ENCODE peak calls at places on chromosomes 6 and 20, in four cellular contexts. One of them, this sample, is unnamed.
A peak's percentile ranks its signal among the peaks of the same experiment; 100 is the strongest.

GRCh38 chr6:81894788-81895221 is 142.3 kb upstream of the TENT5A start:
- DNase-seq in stimulated activated CD8-positive, alpha-beta memory T cell treated with anti-CD3 and anti-CD28 coated beads, Interleukin-7, amount 100 ng/mL, for 1 hour: no peak
- DNase-seq in esophagus squamous epithelium: no peak
- DNase-seq in nucleus accumbens: peak; percentile 69
- DNase-seq in this sample: no peak

GRCh38 chr6:155561262-155561970 is 105.8 kb upstream of the NOX3 start:
- DNase-seq in stimulated activated CD8-positive, alpha-beta memory T cell treated with anti-CD3 and anti-CD28 coated beads, Interleukin-7, amount 100 ng/mL, for 1 hour: no peak
- DNase-seq in esophagus squamous epithelium: no peak
- DNase-seq in nucleus accumbens: no peak
- DNase-seq in this sample: no peak

GRCh38 chr6:41021832-41022231 is 17.2 kb downstream of the UNC5CL start:
- DNase-seq in stimulated activated CD8-positive, alpha-beta memory T cell treated with anti-CD3 and anti-CD28 coated beads, Interleukin-7, amount 100 ng/mL, for 1 hour: no peak
- DNase-seq in esophagus squamous epithelium: no peak
- DNase-seq in nucleus accumbens: no peak
- DNase-seq in this sample: peak; percentile 61

GRCh38 chr20:37363221-37364012 is 17.5 kb downstream of the SRC start:
- DNase-seq in stimulated activated CD8-positive, alpha-beta memory T cell treated with anti-CD3 and anti-CD28 coated beads, Interleukin-7, amount 100 ng/mL, for 1 hour: no peak
- DNase-seq in esophagus squamous epithelium: no peak
- DNase-seq in nucleus accumbens: no peak
- DNase-seq in this sample: no peak

GRCh38 chr6:46044876-46045617 is 29.4 kb upstream of the CLIC5 start:
- DNase-seq in stimulated activated CD8-positive, alpha-beta memory T cell treated with anti-CD3 and anti-CD28 coated beads, Interleukin-7, amount 100 ng/mL, for 1 hour: no peak
- DNase-seq in esophagus squamous epithelium: no peak
- DNase-seq in nucleus accumbens: no peak
- DNase-seq in this sample: peak; percentile 58

GRCh38 chr6:154993026-154993425 is 2.1 kb upstream of the TIAM2 start:
- DNase-seq in stimulated activated CD8-positive, alpha-beta memory T cell treated with anti-CD3 and anti-CD28 coated beads, Interleukin-7, amount 100 ng/mL, for 1 hour: no peak
- DNase-seq in esophagus squamous epithelium: no peak
- DNase-seq in nucleus accumbens: no peak
- DNase-seq in this sample: no peak

GRCh38 chr20:63667858-63668257 is 9.7 kb downstream of the RTEL1 start:
- DNase-seq in stimulated activated CD8-positive, alpha-beta memory T cell treated with anti-CD3 and anti-CD28 coated beads, Interleukin-7, amount 100 ng/mL, for 1 hour: no peak
- DNase-seq in esophagus squamous epithelium: no peak
- DNase-seq in nucleus accumbens: no peak
- DNase-seq in this sample: no peak

GRCh38 chr6:7604003-7604402 is 14.0 kb downstream of the SNRNP48 start:
- DNase-seq in stimulated activated CD8-positive, alpha-beta memory T cell treated with anti-CD3 and anti-CD28 coated beads, Interleukin-7, amount 100 ng/mL, for 1 hour: no peak
- DNase-seq in esophagus squamous epithelium: no peak
- DNase-seq in nucleus accumbens: no peak
- DNase-seq in this sample: no peak

GRCh38 chr6:140052757-140053729 is 678.6 kb upstream of the CITED2 start:
- DNase-seq in stimulated activated CD8-positive, alpha-beta memory T cell treated with anti-CD3 and anti-CD28 coated beads, Interleukin-7, amount 100 ng/mL, for 1 hour: no peak
- DNase-seq in esophagus squamous epithelium: no peak
- DNase-seq in nucleus accumbens: no peak
- DNase-seq in this sample: no peak

GRCh38 chr6:31114540-31114876 is at the start of gene PSORS1C1:
- DNase-seq in stimulated activated CD8-positive, alpha-beta memory T cell treated with anti-CD3 and anti-CD28 coated beads, Interleukin-7, amount 100 ng/mL, for 1 hour: no peak
- DNase-seq in esophagus squamous epithelium: no peak
- DNase-seq in nucleus accumbens: no peak
- DNase-seq in this sample: peak; percentile 91

GRCh38 chr6:109118337-109118736 is 23.0 kb downstream of the CEP57L1 start:
- DNase-seq in stimulated activated CD8-positive, alpha-beta memory T cell treated with anti-CD3 and anti-CD28 coated beads, Interleukin-7, amount 100 ng/mL, for 1 hour: no peak
- DNase-seq in esophagus squamous epithelium: no peak
- DNase-seq in nucleus accumbens: no peak
- DNase-seq in this sample: no peak

GRCh38 chr20:51712501-51713212 is 55.5 kb downstream of the ATP9A start:
- DNase-seq in stimulated activated CD8-positive, alpha-beta memory T cell treated with anti-CD3 and anti-CD28 coated beads, Interleukin-7, amount 100 ng/mL, for 1 hour: no peak
- DNase-seq in esophagus squamous epithelium: no peak
- DNase-seq in nucleus accumbens: no peak
- DNase-seq in this sample: peak; percentile 29

GRCh38 chr20:48041078-48041780 is 255.9 kb upstream of the SULF2 start:
- DNase-seq in stimulated activated CD8-positive, alpha-beta memory T cell treated with anti-CD3 and anti-CD28 coated beads, Interleukin-7, amount 100 ng/mL, for 1 hour: no peak
- DNase-seq in esophagus squamous epithelium: no peak
- DNase-seq in nucleus accumbens: no peak
- DNase-seq in this sample: no peak

GRCh38 chr6:46900266-46900665 is 21.5 kb downstream of the ADGRF5 start:
- DNase-seq in stimulated activated CD8-positive, alpha-beta memory T cell treated with anti-CD3 and anti-CD28 coated beads, Interleukin-7, amount 100 ng/mL, for 1 hour: no peak
- DNase-seq in esophagus squamous epithelium: no peak
- DNase-seq in nucleus accumbens: no peak
- DNase-seq in this sample: no peak

GRCh38 chr6:98841114-98841513 is 6.7 kb downstream of the POU3F2 start:
- DNase-seq in stimulated activated CD8-positive, alpha-beta memory T cell treated with anti-CD3 and anti-CD28 coated beads, Interleukin-7, amount 100 ng/mL, for 1 hour: no peak
- DNase-seq in esophagus squamous epithelium: no peak
- DNase-seq in nucleus accumbens: no peak
- DNase-seq in this sample: no peak

GRCh38 chr6:45801471-45802289 is 214.0 kb downstream of the CLIC5 start:
- DNase-seq in stimulated activated CD8-positive, alpha-beta memory T cell treated with anti-CD3 and anti-CD28 coated beads, Interleukin-7, amount 100 ng/mL, for 1 hour: no peak
- DNase-seq in esophagus squamous epithelium: no peak
- DNase-seq in nucleus accumbens: no peak
- DNase-seq in this sample: no peak

GRCh38 chr6:70667256-70667710 is 400 bp upstream of the SMAP1 start:
- DNase-seq in stimulated activated CD8-positive, alpha-beta memory T cell treated with anti-CD3 and anti-CD28 coated beads, Interleukin-7, amount 100 ng/mL, for 1 hour: no peak
- DNase-seq in esophagus squamous epithelium: no peak
- DNase-seq in nucleus accumbens: no peak
- DNase-seq in this sample: peak; percentile 12

GRCh38 chr6:108156180-108156937 is 9.5 kb upstream of the NR2E1 start:
- DNase-seq in stimulated activated CD8-positive, alpha-beta memory T cell treated with anti-CD3 and anti-CD28 coated beads, Interleukin-7, amount 100 ng/mL, for 1 hour: no peak
- DNase-seq in esophagus squamous epithelium: no peak
- DNase-seq in nucleus accumbens: no peak
- DNase-seq in this sample: peak; percentile 47

GRCh38 chr20:5614506-5614905 is 135.7 kb upstream of the SHLD1 start:
- DNase-seq in stimulated activated CD8-positive, alpha-beta memory T cell treated with anti-CD3 and anti-CD28 coated beads, Interleukin-7, amount 100 ng/mL, for 1 hour: no peak
- DNase-seq in esophagus squamous epithelium: no peak
- DNase-seq in nucleus accumbens: no peak
- DNase-seq in this sample: no peak

GRCh38 chr6:47690791-47691190 is 7.6 kb upstream of the ADGRF4 start:
- DNase-seq in stimulated activated CD8-positive, alpha-beta memory T cell treated with anti-CD3 and anti-CD28 coated beads, Interleukin-7, amount 100 ng/mL, for 1 hour: no peak
- DNase-seq in esophagus squamous epithelium: no peak
- DNase-seq in nucleus accumbens: no peak
- DNase-seq in this sample: no peak

GRCh38 chr6:12014027-12014872 is 2.1 kb downstream of the HIVEP1 start:
- DNase-seq in stimulated activated CD8-positive, alpha-beta memory T cell treated with anti-CD3 and anti-CD28 coated beads, Interleukin-7, amount 100 ng/mL, for 1 hour: no peak
- DNase-seq in esophagus squamous epithelium: no peak
- DNase-seq in nucleus accumbens: no peak
- DNase-seq in this sample: no peak

GRCh38 chr20:43681468-43681942 is 14.6 kb downstream of the MYBL2 start:
- DNase-seq in stimulated activated CD8-positive, alpha-beta memory T cell treated with anti-CD3 and anti-CD28 coated beads, Interleukin-7, amount 100 ng/mL, for 1 hour: no peak
- DNase-seq in esophagus squamous epithelium: no peak
- DNase-seq in nucleus accumbens: no peak
- DNase-seq in this sample: no peak

GRCh38 chr6:26249709-26249958 is 115.4 kb upstream of the BTN3A2 start:
- DNase-seq in stimulated activated CD8-positive, alpha-beta memory T cell treated with anti-CD3 and anti-CD28 coated beads, Interleukin-7, amount 100 ng/mL, for 1 hour: no peak
- DNase-seq in esophagus squamous epithelium: no peak
- DNase-seq in nucleus accumbens: no peak
- DNase-seq in this sample: no peak

GRCh38 chr6:167761794-167762258 is 64.9 kb upstream of the AFDN start:
- DNase-seq in stimulated activated CD8-positive, alpha-beta memory T cell treated with anti-CD3 and anti-CD28 coated beads, Interleukin-7, amount 100 ng/mL, for 1 hour: no peak
- DNase-seq in esophagus squamous epithelium: no peak
- DNase-seq in nucleus accumbens: no peak
- DNase-seq in this sample: no peak

GRCh38 chr6:25053875-25054371 is 118.2 kb upstream of the RIPOR2 start:
- DNase-seq in stimulated activated CD8-positive, alpha-beta memory T cell treated with anti-CD3 and anti-CD28 coated beads, Interleukin-7, amount 100 ng/mL, for 1 hour: no peak
- DNase-seq in esophagus squamous epithelium: no peak
- DNase-seq in nucleus accumbens: no peak
- DNase-seq in this sample: peak; percentile 17

GRCh38 chr20:59813948-59814834 is 119.2 kb downstream of the SYCP2 start:
- DNase-seq in stimulated activated CD8-positive, alpha-beta memory T cell treated with anti-CD3 and anti-CD28 coated beads, Interleukin-7, amount 100 ng/mL, for 1 hour: no peak
- DNase-seq in esophagus squamous epithelium: no peak
- DNase-seq in nucleus accumbens: no peak
- DNase-seq in this sample: no peak

GRCh38 chr6:142811923-142812322 is 133.1 kb downstream of the HIVEP2 start:
- DNase-seq in stimulated activated CD8-positive, alpha-beta memory T cell treated with anti-CD3 and anti-CD28 coated beads, Interleukin-7, amount 100 ng/mL, for 1 hour: no peak
- DNase-seq in esophagus squamous epithelium: no peak
- DNase-seq in nucleus accumbens: no peak
- DNase-seq in this sample: no peak

GRCh38 chr6:23533954-23534725 is 591.9 kb upstream of the NRSN1 start:
- DNase-seq in stimulated activated CD8-positive, alpha-beta memory T cell treated with anti-CD3 and anti-CD28 coated beads, Interleukin-7, amount 100 ng/mL, for 1 hour: no peak
- DNase-seq in esophagus squamous epithelium: no peak
- DNase-seq in nucleus accumbens: no peak
- DNase-seq in this sample: peak; percentile 69

GRCh38 chr6:146803601-146804000 is 204.8 kb downstream of the ADGB start:
- DNase-seq in stimulated activated CD8-positive, alpha-beta memory T cell treated with anti-CD3 and anti-CD28 coated beads, Interleukin-7, amount 100 ng/mL, for 1 hour: no peak
- DNase-seq in esophagus squamous epithelium: no peak
- DNase-seq in nucleus accumbens: no peak
- DNase-seq in this sample: no peak

GRCh38 chr6:53174996-53175395 is 26.4 kb upstream of the GCM1 start:
- DNase-seq in stimulated activated CD8-positive, alpha-beta memory T cell treated with anti-CD3 and anti-CD28 coated beads, Interleukin-7, amount 100 ng/mL, for 1 hour: no peak
- DNase-seq in esophagus squamous epithelium: no peak
- DNase-seq in nucleus accumbens: no peak
- DNase-seq in this sample: no peak

GRCh38 chr6:37381579-37381978 is 27.8 kb downstream of the RNF8 start:
- DNase-seq in stimulated activated CD8-positive, alpha-beta memory T cell treated with anti-CD3 and anti-CD28 coated beads, Interleukin-7, amount 100 ng/mL, for 1 hour: no peak
- DNase-seq in esophagus squamous epithelium: no peak
- DNase-seq in nucleus accumbens: no peak
- DNase-seq in this sample: peak; percentile 70

This sample was measured in foreskin keratinocyte.